ENCODE peak calls at places on chromosomes 6 and 20, in ten cellular contexts. One of them, this sample, is unnamed.

GRCh38 chr6:158292016-158292415 is 20.2 kb upstream of the TULP4 start:
- DNase-seq in H1: no peak
- DNase-seq in spleen: no peak
- DNase-seq in breast epithelium: no peak
- DNase-seq in prostate gland: no peak
- DNase-seq in endothelial cell of umbilical vein: no peak
- DNase-seq in stomach: no peak
- DNase-seq in K562: no peak
- DNase-seq in HepG2: no peak
- DNase-seq in HCT116: no peak
- DNase-seq in this sample: no peak

GRCh38 chr20:35145141-35145564 is 2.0 kb downstream of the EDEM2 start:
- DNase-seq in H1: no peak
- DNase-seq in spleen: no peak
- DNase-seq in breast epithelium: no peak
- DNase-seq in prostate gland: peak; percentile 10
- DNase-seq in endothelial cell of umbilical vein: peak; percentile 86
- DNase-seq in stomach: no peak
- DNase-seq in K562: peak; percentile 62
- DNase-seq in HepG2: peak; percentile 77
- DNase-seq in HCT116: peak; percentile 47
- DNase-seq in this sample: no peak

GRCh38 chr6:79796197-79796596 is 151.2 kb downstream of the ELOVL4 start:
- DNase-seq in H1: no peak
- DNase-seq in spleen: no peak
- DNase-seq in breast epithelium: no peak
- DNase-seq in prostate gland: no peak
- DNase-seq in endothelial cell of umbilical vein: no peak
- DNase-seq in stomach: no peak
- DNase-seq in K562: no peak
- DNase-seq in HepG2: no peak
- DNase-seq in HCT116: no peak
- DNase-seq in this sample: no peak

GRCh38 chr6:116419069-116419468 is 42.1 kb upstream of the CALHM6 start:
- DNase-seq in H1: no peak
- DNase-seq in spleen: no peak
- DNase-seq in breast epithelium: no peak
- DNase-seq in prostate gland: no peak
- DNase-seq in endothelial cell of umbilical vein: no peak
- DNase-seq in stomach: no peak
- DNase-seq in K562: no peak
- DNase-seq in HepG2: no peak
- DNase-seq in HCT116: no peak
- DNase-seq in this sample: no peak

GRCh38 chr6:12097791-12098190 is 85.7 kb downstream of the HIVEP1 start:
- DNase-seq in H1: no peak
- DNase-seq in spleen: no peak
- DNase-seq in breast epithelium: no peak
- DNase-seq in prostate gland: no peak
- DNase-seq in endothelial cell of umbilical vein: no peak
- DNase-seq in stomach: no peak
- DNase-seq in K562: no peak
- DNase-seq in HepG2: no peak
- DNase-seq in HCT116: no peak
- DNase-seq in this sample: no peak

GRCh38 chr20:5131502-5131901 is 4.7 kb downstream of the CDS2 start:
- DNase-seq in H1: no peak
- DNase-seq in spleen: no peak
- DNase-seq in breast epithelium: no peak
- DNase-seq in prostate gland: no peak
- DNase-seq in endothelial cell of umbilical vein: no peak
- DNase-seq in stomach: no peak
- DNase-seq in K562: no peak
- DNase-seq in HepG2: no peak
- DNase-seq in HCT116: no peak
- DNase-seq in this sample: no peak

GRCh38 chr20:46022411-46023147 is 6.4 kb upstream of the SLC12A5 start:
- DNase-seq in H1: peak; percentile 92
- DNase-seq in spleen: peak; percentile 93
- DNase-seq in breast epithelium: no peak
- DNase-seq in prostate gland: no peak
- DNase-seq in endothelial cell of umbilical vein: no peak
- DNase-seq in stomach: peak; percentile 65
- DNase-seq in K562: peak; percentile 74
- DNase-seq in HepG2: peak; percentile 52
- DNase-seq in HCT116: no peak
- DNase-seq in this sample: no peak

GRCh38 chr6:110776413-110776812 is 38.9 kb downstream of the CDK19 start:
- DNase-seq in H1: no peak
- DNase-seq in spleen: no peak
- DNase-seq in breast epithelium: no peak
- DNase-seq in prostate gland: no peak
- DNase-seq in endothelial cell of umbilical vein: no peak
- DNase-seq in stomach: no peak
- DNase-seq in K562: no peak
- DNase-seq in HepG2: no peak
- DNase-seq in HCT116: no peak
- DNase-seq in this sample: no peak

GRCh38 chr6:30884521-30885480 is 482 bp downstream of the DDR1 start:
- DNase-seq in H1: peak; percentile 65
- DNase-seq in spleen: peak; percentile 83
- DNase-seq in breast epithelium: peak; percentile 64
- DNase-seq in prostate gland: no peak
- DNase-seq in endothelial cell of umbilical vein: no peak
- DNase-seq in stomach: peak; percentile 43
- DNase-seq in K562: peak; percentile 77
- DNase-seq in HepG2: no peak
- DNase-seq in HCT116: no peak
- DNase-seq in this sample: no peak

GRCh38 chr6:28336284-28337024 is 506 bp upstream of the ZSCAN31 start:
- DNase-seq in H1: no peak
- DNase-seq in spleen: no peak
- DNase-seq in breast epithelium: no peak
- DNase-seq in prostate gland: peak; percentile 31
- DNase-seq in endothelial cell of umbilical vein: no peak
- DNase-seq in stomach: no peak
- DNase-seq in K562: peak; percentile 46
- DNase-seq in HepG2: peak; percentile 44
- DNase-seq in HCT116: no peak
- DNase-seq in this sample: no peak

GRCh38 chr6:109226353-109226752 is 131.0 kb downstream of the CEP57L1 start:
- DNase-seq in H1: no peak
- DNase-seq in spleen: no peak
- DNase-seq in breast epithelium: no peak
- DNase-seq in prostate gland: no peak
- DNase-seq in endothelial cell of umbilical vein: no peak
- DNase-seq in stomach: no peak
- DNase-seq in K562: no peak
- DNase-seq in HepG2: no peak
- DNase-seq in HCT116: no peak
- DNase-seq in this sample: no peak

DNA sequence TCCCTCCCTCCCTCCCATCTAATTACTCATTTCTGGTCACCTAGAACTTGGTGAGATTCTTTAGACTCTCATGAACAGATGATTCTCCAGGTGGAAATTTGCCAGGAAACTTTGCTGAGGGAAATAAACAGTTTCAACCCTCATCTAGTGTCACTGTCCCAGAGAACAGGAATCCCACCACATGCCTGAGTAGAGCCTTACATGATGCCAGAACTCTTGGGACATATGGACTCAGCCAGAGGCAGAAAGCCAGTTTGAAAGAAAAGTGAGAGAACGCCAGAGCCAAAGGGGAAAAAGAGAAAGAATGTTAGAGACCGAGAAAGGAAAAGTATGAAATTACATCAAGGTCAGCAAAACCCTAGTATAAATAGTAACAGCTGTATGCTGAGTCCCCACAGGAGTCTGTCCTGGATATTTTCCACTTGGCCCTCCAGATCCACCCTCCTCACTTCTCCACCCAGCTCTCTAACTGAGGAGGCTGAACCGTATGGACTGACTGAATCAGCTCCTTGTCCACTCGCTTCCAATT is 127.5 kb upstream of the COL21A1 start:
- DNase-seq in H1: no peak
- DNase-seq in spleen: no peak
- DNase-seq in breast epithelium: no peak
- DNase-seq in prostate gland: no peak
- DNase-seq in endothelial cell of umbilical vein: no peak
- DNase-seq in stomach: no peak
- DNase-seq in K562: no peak
- DNase-seq in HepG2: no peak
- DNase-seq in HCT116: no peak
- DNase-seq in this sample: no peak
- TF ChIP-seq POLR2AphosphoS5 in H1: no peak
- TF ChIP-seq POLR2AphosphoS5 in spleen: no peak
- TF ChIP-seq POLR2AphosphoS5 in breast epithelium: peak; percentile 53
- TF ChIP-seq POLR2AphosphoS5 in prostate gland: no peak
- TF ChIP-seq POLR2AphosphoS5 in endothelial cell of umbilical vein: no peak
- TF ChIP-seq POLR2AphosphoS5 in stomach: no peak
- TF ChIP-seq POLR2AphosphoS5 in K562: no peak
- TF ChIP-seq POLR2AphosphoS5 in HepG2: no peak
- TF ChIP-seq POLR2AphosphoS5 in HCT116: no peak
- TF ChIP-seq POLR2AphosphoS5 in this sample: no peak

DNA sequence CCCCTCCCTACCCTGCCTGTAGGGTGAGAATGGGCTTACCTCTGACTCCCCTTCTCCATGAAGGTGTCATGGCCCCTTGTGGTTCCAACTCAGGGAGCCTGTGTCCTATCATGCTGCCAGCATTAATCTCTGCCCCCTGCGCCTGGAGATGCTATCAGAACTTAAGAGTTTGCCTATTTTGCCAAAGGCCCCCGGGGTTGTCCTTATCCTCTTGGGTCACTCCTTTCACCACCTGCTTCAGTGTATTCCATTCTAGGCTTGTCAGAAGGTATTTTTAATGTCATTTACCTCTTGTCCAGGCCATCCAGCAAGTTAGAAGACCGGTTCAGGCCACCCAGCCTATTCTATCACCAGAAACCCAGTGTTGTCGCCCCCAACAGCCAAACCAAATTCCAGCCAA is 10.5 kb downstream of the RRBP1 start:
- DNase-seq in H1: no peak
- DNase-seq in spleen: no peak
- DNase-seq in breast epithelium: no peak
- DNase-seq in prostate gland: no peak
- DNase-seq in endothelial cell of umbilical vein: no peak
- DNase-seq in stomach: no peak
- DNase-seq in K562: no peak
- DNase-seq in HepG2: no peak
- DNase-seq in HCT116: no peak
- DNase-seq in this sample: peak; percentile 39
- H3K4me1 ChIP-seq in H1: peaks cover 2% of the 10 kb centered on the region
- H3K4me1 ChIP-seq in spleen: peaks cover 48% of the 10 kb centered on the region
- H3K4me1 ChIP-seq in breast epithelium: peaks cover 11% of the 10 kb centered on the region
- H3K4me1 ChIP-seq in prostate gland: peaks cover 4% of the 10 kb centered on the region
- H3K4me1 ChIP-seq in endothelial cell of umbilical vein: peaks cover 11% of the 10 kb centered on the region
- H3K4me1 ChIP-seq in stomach: peaks cover 93% of the 10 kb centered on the region
- H3K4me1 ChIP-seq in K562: no peaks in the 10 kb centered on the region
- H3K4me1 ChIP-seq in HepG2: peaks cover 57% of the 10 kb centered on the region
- H3K4me1 ChIP-seq in HCT116: no peaks in the 10 kb centered on the region
- H3K4me1 ChIP-seq in this sample: peaks cover 26% of the 10 kb centered on the region

GRCh38 chr6:43078651-43079050 is 2.5 kb downstream of the PTK7 start:
- DNase-seq in H1: no peak
- DNase-seq in spleen: no peak
- DNase-seq in breast epithelium: no peak
- DNase-seq in prostate gland: no peak
- DNase-seq in endothelial cell of umbilical vein: no peak
- DNase-seq in stomach: no peak
- DNase-seq in K562: no peak
- DNase-seq in HepG2: no peak
- DNase-seq in HCT116: no peak
- DNase-seq in this sample: no peak
- H3K4me3 ChIP-seq in H1: no peak overlapping the region
- H3K4me3 ChIP-seq in spleen: no peak overlapping the region
- H3K4me3 ChIP-seq in breast epithelium: no peak overlapping the region
- H3K4me3 ChIP-seq in prostate gland: no peak overlapping the region
- H3K4me3 ChIP-seq in endothelial cell of umbilical vein: no peak overlapping the region
- H3K4me3 ChIP-seq in stomach: no peak overlapping the region
- H3K4me3 ChIP-seq in K562: no peak overlapping the region
- H3K4me3 ChIP-seq in HepG2: peak overlapping the region; percentile 3
- H3K4me3 ChIP-seq in HCT116: no peak overlapping the region
- H3K4me3 ChIP-seq in this sample: no peak overlapping the region

GRCh38 chr6:26025047-26025893 is 62.0 kb upstream of the HFE start:
- DNase-seq in H1: no peak
- DNase-seq in spleen: no peak
- DNase-seq in breast epithelium: no peak
- DNase-seq in prostate gland: peak; percentile 42
- DNase-seq in endothelial cell of umbilical vein: peak; percentile 80
- DNase-seq in stomach: no peak
- DNase-seq in K562: peak; percentile 45
- DNase-seq in HepG2: peak; percentile 63
- DNase-seq in HCT116: no peak
- DNase-seq in this sample: no peak

GRCh38 chr6:26027491-26028211 is 59.6 kb upstream of the HFE start:
- DNase-seq in H1: no peak
- DNase-seq in spleen: no peak
- DNase-seq in breast epithelium: no peak
- DNase-seq in prostate gland: no peak
- DNase-seq in endothelial cell of umbilical vein: no peak
- DNase-seq in stomach: no peak
- DNase-seq in K562: no peak
- DNase-seq in HepG2: no peak
- DNase-seq in HCT116: no peak
- DNase-seq in this sample: no peak

GRCh38 chr6:26028212-26028752 is 58.9 kb upstream of the HFE start:
- DNase-seq in H1: no peak
- DNase-seq in spleen: no peak
- DNase-seq in breast epithelium: no peak
- DNase-seq in prostate gland: no peak
- DNase-seq in endothelial cell of umbilical vein: no peak
- DNase-seq in stomach: no peak
- DNase-seq in K562: no peak
- DNase-seq in HepG2: no peak
- DNase-seq in HCT116: no peak
- DNase-seq in this sample: no peak

GRCh38 chr6:26025894-26026832 is 61.1 kb upstream of the HFE start:
- DNase-seq in H1: peak; percentile 90
- DNase-seq in spleen: peak; percentile 97
- DNase-seq in breast epithelium: peak; percentile 94
- DNase-seq in prostate gland: peak; percentile 94
- DNase-seq in endothelial cell of umbilical vein: peak; percentile 96
- DNase-seq in stomach: peak; percentile 97
- DNase-seq in K562: peak; percentile 75
- DNase-seq in HepG2: peak; percentile 97
- DNase-seq in HCT116: peak; percentile 92
- DNase-seq in this sample: peak; percentile 96

DNA sequence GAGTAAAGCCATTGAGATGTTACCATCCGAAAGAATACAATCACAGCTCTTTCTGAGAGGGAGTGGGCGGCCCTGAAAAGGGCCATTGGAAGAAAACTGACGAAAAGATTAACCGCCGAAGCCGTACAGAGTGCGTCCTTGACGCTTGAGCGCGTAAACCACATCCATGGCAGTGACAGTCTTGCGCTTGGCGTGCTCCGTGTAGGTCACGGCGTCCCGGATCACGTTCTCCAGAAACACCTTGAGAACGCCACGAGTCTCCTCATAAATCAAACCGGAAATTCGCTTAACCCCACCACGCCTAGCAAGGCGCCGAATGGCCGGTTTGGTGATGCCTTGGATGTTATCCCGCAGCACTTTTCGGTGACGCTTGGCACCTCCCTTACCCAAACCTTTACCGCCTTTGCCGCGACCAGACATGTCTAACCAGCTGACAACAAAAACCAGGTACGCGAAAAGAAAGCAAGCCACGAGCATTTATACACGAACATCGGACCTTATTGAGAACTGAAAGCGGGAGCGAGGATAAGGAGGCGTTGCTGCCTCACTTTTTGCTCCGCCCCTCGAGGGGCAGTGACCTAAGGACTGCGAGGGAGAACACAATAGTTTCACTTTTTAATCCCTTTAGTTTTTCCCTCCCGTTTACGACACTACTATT is 60.3 kb upstream of the HFE start:
- DNase-seq in H1: peak; percentile 93
- DNase-seq in spleen: peak; percentile 95
- DNase-seq in breast epithelium: peak; percentile 90
- DNase-seq in prostate gland: peak; percentile 96
- DNase-seq in endothelial cell of umbilical vein: peak; percentile 92
- DNase-seq in stomach: peak; percentile 93
- DNase-seq in K562: peak; percentile 73
- DNase-seq in HepG2: peak; percentile 97
- DNase-seq in HCT116: peak; percentile 98
- DNase-seq in this sample: peak; percentile 93
- TF ChIP-seq POLR2AphosphoS5 in H1: peak; percentile 100
- TF ChIP-seq POLR2AphosphoS5 in spleen: peak; percentile 100
- TF ChIP-seq POLR2AphosphoS5 in breast epithelium: peak; percentile 100
- TF ChIP-seq POLR2AphosphoS5 in prostate gland: peak; percentile 100
- TF ChIP-seq POLR2AphosphoS5 in endothelial cell of umbilical vein: peak; percentile 97
- TF ChIP-seq POLR2AphosphoS5 in stomach: peak; percentile 100
- TF ChIP-seq POLR2AphosphoS5 in K562: peak; percentile 99
- TF ChIP-seq POLR2AphosphoS5 in HepG2: peak; percentile 100
- TF ChIP-seq POLR2AphosphoS5 in HCT116: peak; percentile 100
- TF ChIP-seq POLR2AphosphoS5 in this sample: peak; percentile 56

This sample was measured in suprapubic skin.